ENCODE peak calls at places on chromosomes 3 and 15, in eight cellular contexts. D, Y, I, P, Q, B, F and K are unnamed samples.

GRCh38 chr15:79089331-79089889 is 1.2 kb downstream of the RASGRF1 start:
- DNase-seq in D (no peak), I (no peak), P (no peak), B (no peak), Y (no peak), Q (no peak), F (no peak), K (no peak)

GRCh38 chr3:138460536-138461205 is 26.3 kb downstream of the ESYT3 start:
- DNase-seq in Y (no peak), P (no peak), D (no peak), F (no peak), Q (no peak), I (no peak), B (no peak), K (no peak)

GRCh38 chr15:67178569-67179210 is 75.8 kb downstream of the AAGAB start:
- DNase-seq in B (peak), Q (no peak), D (no peak), Y (no peak), P (no peak), I (no peak), F (peak), K (peak)

GRCh38 chr15:65747265-65747664 is 44.8 kb downstream of the DENND4A start:
- DNase-seq in Y (no peak), B (no peak), Q (no peak), D (no peak), P (no peak), F (no peak), I (no peak), K (no peak)

GRCh38 chr15:100783760-100784492 is 95.7 kb upstream of the ALDH1A3 start:
- DNase-seq in Y (no peak), I (no peak), Q (no peak), P (no peak), D (no peak), B (no peak), F (no peak), K (peak)

GRCh38 chr15:37981781-37982180 is 47.3 kb downstream of the TMCO5A start:
- DNase-seq in B (peak), Y (no peak), P (no peak), I (no peak), Q (no peak), F (peak), D (no peak), K (no peak)

GRCh38 chr3:38131621-38132369 is 5.1 kb downstream of the ACAA1 start:
- DNase-seq in P (no peak), B (no peak), D (no peak), Y (no peak), I (no peak), F (no peak), Q (no peak), K (no peak)

GRCh38 chr15:98873441-98874218 is 134.0 kb downstream of the PGPEP1L start:
- DNase-seq in I (no peak), F (peak), D (no peak), Y (no peak), P (no peak), B (no peak), Q (no peak), K (no peak)

GRCh38 chr15:57537072-57537471 is 54.6 kb upstream of the MYZAP start:
- DNase-seq in Q (no peak), P (no peak), I (no peak), B (peak), D (no peak), Y (no peak), F (peak), K (no peak)

GRCh38 chr3:101902041-101902440 is 52.7 kb downstream of the NFKBIZ start:
- DNase-seq in F (peak), I (no peak), D (no peak), Y (no peak), B (peak), P (no peak), Q (no peak), K (no peak)

GRCh38 chr15:67050062-67050461 is 15.3 kb upstream of the SMAD3 start:
- DNase-seq in F (peak), P (no peak), D (no peak), I (no peak), Y (no peak), Q (no peak), B (peak), K (no peak)

GRCh38 chr15:74301583-74302374 is 65.7 kb downstream of the CCDC33 start:
- DNase-seq in Y (no peak), P (no peak), F (no peak), Q (no peak), B (no peak), D (no peak), I (no peak), K (no peak)

GRCh38 chr3:54954019-54954418 is 26.2 kb upstream of the LRTM1 start:
- DNase-seq in Q (no peak), I (no peak), B (no peak), D (no peak), F (peak), Y (no peak), P (no peak), K (no peak)

GRCh38 chr15:70234256-70234965 is 136.7 kb upstream of the TLE3 start:
- DNase-seq in Y (no peak), F (no peak), D (no peak), B (peak), I (no peak), P (no peak), Q (no peak), K (no peak)

GRCh38 chr3:146682176-146682575 is 77.0 kb upstream of the PLSCR5 start:
- DNase-seq in B (peak), Y (no peak), I (no peak), Q (no peak), D (no peak), F (no peak), P (no peak), K (no peak)

GRCh38 chr3:187025254-187025655 is 94.9 kb downstream of the ST6GAL1 start:
- DNase-seq in I (peak), B (no peak), Y (no peak), D (no peak), F (no peak), Q (peak), P (no peak), K (no peak)